ENCODE peak calls at places on chromosomes 12 and 14, in five cellular contexts. Y is T follicular helper cell, K is NCI-H1436 treated with DMSO at 0.1 percent for 48 hours, Z is frontal cortex, N is NCI-H2029 treated with DMSO at 0.1 percent for 48 hours. B is an unnamed sample.

GRCh38 chr14:32808574-32809098 is 130.0 kb upstream of the NPAS3 start:
- DNase-seq in N (peak; percentile 99), Y (no peak), K (no peak), Z (no peak), B (no peak)

GRCh38 chr14:77989441-77989891 is 180.7 kb upstream of the NRXN3 start:
- DNase-seq in N (no peak), K (no peak), Z (peak; percentile 70), Y (no peak), B (no peak)

GRCh38 chr12:82620917-82621316 is 65.8 kb upstream of the TMTC2 start:
- DNase-seq in N (no peak), Z (no peak), K (no peak), Y (no peak), B (no peak)

GRCh38 chr12:55728185-55728931 is 451 bp downstream of the CD63 start:
- DNase-seq in K (no peak), N (no peak), Z (peak; percentile 79), Y (no peak), B (peak; percentile 94)

GRCh38 chr12:132533584-132533958 is 43.6 kb downstream of the FBRSL1 start:
- DNase-seq in N (no peak), Y (no peak), Z (no peak), K (no peak), B (no peak)

GRCh38 chr14:23538049-23538718 is 13.4 kb downstream of the ZFHX2 start:
- DNase-seq in Z (no peak), N (no peak), K (no peak), Y (no peak), B (no peak)

GRCh38 chr14:69287096-69287991 is 27.4 kb downstream of the GALNT16 start:
- DNase-seq in Z (no peak), K (no peak), N (no peak), Y (no peak), B (no peak)

GRCh38 chr14:105126126-105126969 is 42.2 kb downstream of the JAG2 start:
- DNase-seq in K (no peak), Y (no peak), Z (no peak), N (no peak), B (no peak)

GRCh38 chr12:122081108-122081696 is 2.6 kb downstream of the MLXIP start:
- DNase-seq in N (no peak), Z (no peak), K (no peak), Y (no peak), B (no peak)

GRCh38 chr12:92492291-92492690 is 210.5 kb upstream of the PLEKHG7 start:
- DNase-seq in Y (no peak), N (no peak), Z (no peak), K (no peak), B (no peak)

GRCh38 chr12:42291680-42292079 is 34.2 kb downstream of the ZCRB1 start:
- DNase-seq in N (no peak), K (no peak), Z (no peak), Y (no peak), B (no peak)

GRCh38 chr14:30143617-30144016 is 216.0 kb upstream of the PRKD1 start:
- DNase-seq in Z (no peak), K (no peak), Y (no peak), N (no peak), B (no peak)

GRCh38 chr12:53736602-53737493 is 9.6 kb upstream of the CALCOCO1 start:
- DNase-seq in N (no peak), K (no peak), Y (no peak), Z (no peak), B (no peak)

GRCh38 chr12:20123465-20123864 is 244.9 kb upstream of the PDE3A start:
- DNase-seq in Z (no peak), K (no peak), N (no peak), Y (no peak), B (no peak)

GRCh38 chr14:21825147-21825743 is 151.6 kb upstream of the OR4E1 start:
- DNase-seq in Y (peak; percentile 27), N (no peak), Z (no peak), K (no peak), B (no peak)

GRCh38 chr12:53410951-53411350 is 12.7 kb upstream of the AMHR2 start:
- DNase-seq in Y (no peak), K (no peak), N (no peak), Z (no peak), B (no peak)

GRCh38 chr14:81062816-81063215 is 107.4 kb downstream of the TSHR start:
- DNase-seq in N (no peak), Y (no peak), K (no peak), Z (no peak), B (no peak)

GRCh38 chr12:70091021-70091521 is 152.2 kb upstream of the CNOT2 start:
- DNase-seq in Y (no peak), Z (no peak), N (no peak), K (no peak), B (no peak)

GRCh38 chr12:19439059-19440018 is at the start of gene AEBP2:
- DNase-seq in N (no peak), Z (peak; percentile 98), K (peak; percentile 26), Y (peak; percentile 94), B (peak; percentile 91)

GRCh38 chr14:104794099-104794498 is 1.4 kb downstream of the AKT1 start:
- DNase-seq in Y (no peak), Z (no peak), K (no peak), N (no peak), B (no peak)

GRCh38 chr14:68230941-68231717 is 411.6 kb downstream of the RAD51B start:
- DNase-seq in N (no peak), K (no peak), Z (no peak), Y (no peak), B (no peak)

GRCh38 chr14:65879218-65880009 is 466.9 kb downstream of the FUT8 start:
- DNase-seq in K (no peak), Y (no peak), N (no peak), Z (no peak), B (no peak)

GRCh38 chr12:57127710-57128518 is at the start of gene LRP1:
- DNase-seq in Y (peak; percentile 76), K (peak; percentile 33), N (peak; percentile 50), Z (peak; percentile 74), B (peak; percentile 92)

GRCh38 chr14:98290596-98290995 is 981.4 kb downstream of the BCL11B start:
- DNase-seq in Z (no peak), Y (no peak), K (no peak), N (no peak), B (no peak)

GRCh38 chr12:6443361-6443983 is 1.3 kb upstream of the CD27 start:
- DNase-seq in K (no peak), Y (no peak), Z (no peak), N (no peak), B (no peak)

GRCh38 chr14:102486513-102487203 is 22.9 kb downstream of the ANKRD9 start:
- DNase-seq in N (no peak), Z (no peak), Y (no peak), K (no peak), B (no peak)

GRCh38 chr14:105168979-105169507 is 467 bp upstream of the JAG2 start:
- DNase-seq in N (no peak), Z (no peak), K (no peak), Y (no peak), B (no peak)

GRCh38 chr12:94875525-94875924 is 128.0 kb downstream of the NDUFA12 start:
- DNase-seq in N (peak; percentile 63), Y (no peak), Z (no peak), K (peak; percentile 33), B (no peak)

GRCh38 chr12:88623777-88624548 is 43.7 kb upstream of the KITLG start:
- DNase-seq in N (no peak), K (no peak), Z (no peak), Y (no peak), B (no peak)

GRCh38 chr14:94113490-94113889 is 3.0 kb downstream of the IFI27 start:
- DNase-seq in Y (no peak), Z (no peak), N (peak; percentile 9), K (no peak), B (no peak)

GRCh38 chr12:102917026-102917787 is at the start of gene PAH:
- DNase-seq in Z (no peak), K (no peak), Y (no peak), N (peak; percentile 24), B (peak; percentile 51)

B was measured in pancreas.